ENCODE peak calls at places on chromosomes 4 and X, in eight cellular contexts. A, V, R, U, S, M, K and J are unnamed samples.

GRCh38 chrX:6738518-6739470 is 203.9 kb upstream of the VCX3A start:
- DNase-seq in A (no peak), S (no peak), K (no peak), M (no peak), V (no peak), U (no peak), R (no peak), J (no peak)

GRCh38 chr4:14865804-14866203 is 136.5 kb upstream of the CPEB2 start:
- DNase-seq in R (no peak), U (no peak), M (peak), S (no peak), K (no peak), A (no peak), V (no peak), J (no peak)

GRCh38 chr4:94304365-94304971 is 38.2 kb downstream of the HPGDS start:
- DNase-seq in S (peak), K (peak), A (no peak), V (peak), M (peak), U (no peak), R (peak), J (no peak)

GRCh38 chrX:10986616-10987015 is 124.5 kb upstream of the HCCS start:
- DNase-seq in S (no peak), M (peak), U (no peak), A (no peak), R (no peak), K (no peak), V (no peak), J (no peak)

GRCh38 chrX:148885203-148885602 is 384.8 kb downstream of the AFF2 start:
- DNase-seq in U (no peak), S (no peak), A (no peak), K (no peak), M (no peak), V (no peak), R (no peak), J (no peak)

GRCh38 chr4:173488074-173488473 is 42.0 kb downstream of the HAND2 start:
- DNase-seq in U (no peak), V (no peak), M (no peak), K (no peak), S (no peak), R (no peak), A (no peak), J (no peak)

GRCh38 chr4:41598580-41598979 is 60.6 kb downstream of the LIMCH1 start:
- DNase-seq in U (no peak), A (no peak), K (no peak), R (no peak), S (no peak), V (no peak), M (peak), J (no peak)

GRCh38 chr4:107719211-107719926 is 665 bp downstream of the PAPSS1 start:
- DNase-seq in R (no peak), M (peak), A (no peak), V (peak), U (no peak), S (no peak), K (peak), J (no peak)

GRCh38 chrX:7191681-7192110 is 43.7 kb upstream of the PUDP start:
- DNase-seq in R (no peak), M (no peak), K (peak), S (peak), A (no peak), V (no peak), U (no peak), J (no peak)

GRCh38 chr4:109067509-109068205 is 234.8 kb downstream of the COL25A1 start:
- DNase-seq in S (no peak), R (no peak), U (no peak), K (no peak), A (peak), M (peak), V (no peak), J (no peak)

GRCh38 chrX:51802917-51803688 is 59.9 kb downstream of the GSPT2 start:
- DNase-seq in V (peak), M (peak), R (peak), U (no peak), K (no peak), S (peak), A (no peak), J (no peak)

GRCh38 chr4:153110739-153111138 is 93.5 kb upstream of the TRIM2 start:
- DNase-seq in V (no peak), A (peak), R (no peak), M (no peak), K (no peak), U (no peak), S (no peak), J (no peak)

GRCh38 chrX:151871244-151871643 is 41.4 kb upstream of the MAGEA4 start:
- DNase-seq in R (peak), V (peak), S (no peak), M (peak), U (peak), K (no peak), A (no peak), J (no peak)

GRCh38 chr4:190017357-190018200 is 9.5 kb downstream of the FRG2 start:
- DNase-seq in R (no peak), M (no peak), U (no peak), S (peak), K (no peak), A (no peak), V (no peak), J (peak)

GRCh38 chr4:61555789-61556188 is 355.7 kb downstream of the ADGRL3 start:
- DNase-seq in V (peak), R (no peak), M (peak), K (no peak), U (no peak), A (no peak), S (no peak), J (no peak)

DNA sequence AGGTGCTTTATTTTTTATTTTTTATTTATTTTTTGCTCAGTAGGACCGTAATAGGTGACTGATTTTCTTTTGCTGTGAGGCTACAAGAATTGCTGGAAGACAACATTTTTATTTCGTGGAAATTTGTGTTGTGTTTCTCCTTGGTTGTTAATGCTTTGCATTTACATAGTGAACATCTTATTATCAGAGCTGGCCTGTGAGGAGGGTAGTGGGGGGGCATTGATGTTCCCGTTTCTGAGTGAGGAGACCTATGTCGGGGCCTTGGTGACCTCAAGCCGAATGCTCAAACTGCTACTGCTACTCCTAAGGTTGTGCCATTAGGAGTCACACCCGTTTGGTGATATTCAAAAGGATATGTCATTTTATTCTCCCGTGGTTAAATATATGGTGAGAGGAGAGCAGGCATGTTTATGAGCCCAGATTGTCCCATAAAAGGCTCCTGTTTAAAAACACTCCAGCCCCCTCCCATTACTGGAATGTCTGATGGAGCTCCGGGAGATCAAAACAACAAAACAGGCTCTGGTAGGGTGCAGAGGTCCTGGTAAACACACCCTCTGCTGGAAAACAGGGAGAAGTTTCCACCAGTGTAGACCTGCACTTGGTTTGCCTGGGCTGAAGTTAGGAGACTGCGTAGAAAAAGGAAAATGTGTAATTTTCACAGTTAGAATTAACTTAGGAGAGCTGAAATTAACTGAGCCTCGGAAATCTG is 5.6 kb downstream of the PDGFRA start:
- DNase-seq in M (peak), R (no peak), S (no peak), U (no peak), V (no peak), A (no peak), K (no peak), J (no peak)
- TF ChIP-seq CTCF in M (peak), R (no peak), S (peak), U (peak), V (no peak), A (no peak), K (no peak), J (peak)

GRCh38 chr4:139152249-139152648 is 24.8 kb downstream of the ELF2 start:
- DNase-seq in U (no peak), M (no peak), S (no peak), V (no peak), K (no peak), A (no peak), R (no peak), J (no peak)

GRCh38 chr4:139153411-139154133 is 23.4 kb downstream of the ELF2 start:
- DNase-seq in S (no peak), K (no peak), V (no peak), R (no peak), U (no peak), M (peak), A (no peak), J (no peak)

GRCh38 chr4:139154134-139154421 is 22.9 kb downstream of the ELF2 start:
- DNase-seq in S (no peak), R (no peak), K (no peak), A (no peak), U (no peak), M (no peak), V (no peak), J (no peak)

GRCh38 chr4:139154538-139154937 is 22.5 kb downstream of the ELF2 start:
- DNase-seq in A (no peak), K (no peak), S (no peak), M (no peak), U (no peak), V (no peak), R (no peak), J (no peak)

GRCh38 chr4:139154952-139155557 is 22.0 kb downstream of the ELF2 start:
- DNase-seq in U (no peak), A (no peak), K (no peak), S (no peak), V (no peak), R (no peak), M (no peak), J (no peak)
- TF ChIP-seq CTCF in U (no peak), A (no peak), K (no peak), S (no peak), V (no peak), R (no peak), M (no peak), J (no peak)

GRCh38 chrX:123481908-123482873 is 250.7 kb downstream of the THOC2 start:
- DNase-seq in K (no peak), R (peak), V (no peak), A (no peak), M (peak), U (no peak), S (no peak), J (no peak)
- TF ChIP-seq CTCF in K (no peak), R (no peak), V (no peak), A (no peak), M (no peak), U (no peak), S (no peak), J (no peak)

GRCh38 chr4:73617256-73617655 is 3.0 kb downstream of the RASSF6 start:
- DNase-seq in S (no peak), U (no peak), A (no peak), V (no peak), K (no peak), M (no peak), R (no peak), J (no peak)

GRCh38 chr4:73614468-73614867 is 5.8 kb downstream of the RASSF6 start:
- DNase-seq in M (no peak), K (no peak), S (no peak), R (no peak), U (no peak), V (no peak), A (no peak), J (no peak)

GRCh38 chr4:73612032-73612431 is 8.2 kb downstream of the RASSF6 start:
- DNase-seq in S (no peak), A (no peak), V (no peak), R (no peak), U (no peak), K (no peak), M (peak), J (no peak)

GRCh38 chr4:73613130-73613529 is 7.1 kb downstream of the RASSF6 start:
- DNase-seq in K (no peak), U (no peak), V (peak), A (no peak), R (no peak), S (no peak), M (no peak), J (no peak)

GRCh38 chr4:73615613-73616012 is 4.6 kb downstream of the RASSF6 start:
- DNase-seq in K (no peak), V (peak), M (no peak), U (no peak), A (no peak), R (no peak), S (no peak), J (no peak)
- TF ChIP-seq CTCF in K (no peak), V (no peak), M (no peak), U (no peak), A (no peak), R (no peak), S (no peak), J (no peak)

GRCh38 chr4:38728651-38729141 is 54.1 kb downstream of the TLR10 start:
- DNase-seq in A (no peak), S (no peak), M (no peak), R (no peak), K (peak), U (no peak), V (peak), J (no peak)
- TF ChIP-seq CTCF in A (no peak), S (no peak), M (no peak), R (no peak), K (no peak), U (no peak), V (no peak), J (peak)

GRCh38 chrX:107429090-107429489 is 20.4 kb upstream of the FRMPD3 start:
- DNase-seq in S (peak), K (peak), V (peak), A (no peak), R (no peak), U (no peak), M (peak), J (no peak)
- TF ChIP-seq CTCF in S (peak), K (peak), V (peak), A (no peak), R (peak), U (no peak), M (peak), J (peak)

GRCh38 chr4:123806057-123806456 is 409.5 kb downstream of the SPRY1 start:
- DNase-seq in S (no peak), V (no peak), M (no peak), K (no peak), U (no peak), R (no peak), A (no peak), J (no peak)
- TF ChIP-seq CTCF in S (no peak), V (no peak), M (no peak), K (no peak), U (no peak), R (no peak), A (no peak), J (no peak)